ENCODE peak calls at places on chromosome 1, in seven cellular contexts. J is astrocyte of the spinal cord, G is astrocyte, Y is hepatocyte, V is esophagus squamous epithelium, D is HFFc6, T is ecto neural progenitor cell. C is an unnamed sample.

GRCh38 chr1:226692067-226692792 is 46.9 kb downstream of the ITPKB start:
- DNase-seq in J (no peak), G (no peak), Y (no peak), V (no peak), D (no peak), T (no peak), C (no peak)

GRCh38 chr1:214638474-214638807 is 35.4 kb downstream of the CENPF start:
- DNase-seq in J (no peak), G (no peak), Y (no peak), V (no peak), D (no peak), T (no peak), C (no peak)

GRCh38 chr1:6412896-6413295 is 6.8 kb downstream of the HES2 start:
- DNase-seq in J (no peak), G (peak), Y (no peak), V (no peak), D (no peak), T (no peak), C (no peak)

GRCh38 chr1:54971317-54971791 is 9.1 kb upstream of the TMEM61 start:
- DNase-seq in J (peak), G (peak), Y (peak), V (no peak), D (peak), T (peak), C (peak)

GRCh38 chr1:52925571-52926005 is 1.5 kb upstream of the SCP2 start:
- DNase-seq in J (no peak), G (no peak), Y (no peak), V (no peak), D (no peak), T (no peak), C (no peak)

GRCh38 chr1:143720087-143721023 is 251.4 kb downstream of the FAM72C start:
- DNase-seq in J (no peak), G (no peak), Y (no peak), V (no peak), D (no peak), T (no peak), C (no peak)

GRCh38 chr1:160214481-160215140 is 9.4 kb downstream of the PEA15 start:
- DNase-seq in J (no peak), G (no peak), Y (no peak), V (no peak), D (no peak), T (no peak), C (no peak)

GRCh38 chr1:24505816-24506215 is 3.2 kb downstream of the RCAN3 start:
- DNase-seq in J (no peak), G (no peak), Y (no peak), V (no peak), D (no peak), T (no peak), C (no peak)

GRCh38 chr1:17629460-17629859 is 90.0 kb downstream of the ARHGEF10L start:
- DNase-seq in J (no peak), G (no peak), Y (no peak), V (no peak), D (no peak), T (no peak), C (no peak)

GRCh38 chr1:207966521-207966920 is 55.6 kb upstream of the CD34 start:
- DNase-seq in J (no peak), G (no peak), Y (no peak), V (no peak), D (no peak), T (no peak), C (no peak)

GRCh38 chr1:230283678-230284077 is 142.5 kb downstream of the PGBD5 start:
- DNase-seq in J (no peak), G (no peak), Y (no peak), V (no peak), D (no peak), T (no peak), C (no peak)